ENCODE peak calls at places on chromosomes 11 and 22, in four cellular contexts. Q is K562, J is HepG2, P is GM12878. S is an unnamed sample.

GRCh38 chr11:45383229-45383628 is 97.1 kb upstream of the SYT13 start:
- DNase-seq in Q (no peak), J (no peak), P (no peak), S (no peak)

GRCh38 chr11:45929486-45930030 is 7.1 kb downstream of the LARGE2 start:
- DNase-seq in Q (no peak), J (no peak), P (no peak), S (no peak)

GRCh38 chr11:29282088-29282487 is 734.7 kb downstream of the KCNA4 start:
- DNase-seq in Q (no peak), J (peak), P (no peak), S (no peak)

GRCh38 chr11:133810179-133810550 is 35.1 kb downstream of the SPATA19 start:
- DNase-seq in P (no peak), Q (no peak), J (no peak), S (no peak)

GRCh38 chr11:132876301-132877071 is 655.8 kb downstream of the OPCML start:
- DNase-seq in P (no peak), J (no peak), Q (no peak), S (no peak)

GRCh38 chr22:19120829-19121630 is 1.2 kb downstream of the DGCR2 start:
- DNase-seq in Q (peak), P (no peak), J (peak), S (peak)

GRCh38 chr11:450809-451451 is 851 bp downstream of the PTDSS2 start:
- DNase-seq in Q (peak), P (no peak), J (peak), S (peak)

GRCh38 chr11:85977751-85978160 is 91.1 kb downstream of the PICALM start:
- DNase-seq in P (no peak), J (no peak), Q (no peak), S (no peak)

GRCh38 chr11:2940166-2940929 is 11.1 kb upstream of the PHLDA2 start:
- DNase-seq in Q (no peak), P (no peak), J (peak), S (no peak)

GRCh38 chr11:66546368-66546965 is at the start of gene ACTN3:
- DNase-seq in J (peak), P (no peak), Q (peak), S (no peak)

GRCh38 chr11:73236879-73237278 is 18.8 kb downstream of the P2RY2 start:
- DNase-seq in J (peak), P (no peak), Q (peak), S (peak)

GRCh38 chr11:130719516-130719915 is 196.8 kb downstream of the SNX19 start:
- DNase-seq in Q (no peak), J (no peak), P (no peak), S (no peak)

GRCh38 chr11:8917157-8917820 is 6.3 kb downstream of the AKIP1 start:
- DNase-seq in P (no peak), Q (no peak), J (peak), S (no peak)

DNA sequence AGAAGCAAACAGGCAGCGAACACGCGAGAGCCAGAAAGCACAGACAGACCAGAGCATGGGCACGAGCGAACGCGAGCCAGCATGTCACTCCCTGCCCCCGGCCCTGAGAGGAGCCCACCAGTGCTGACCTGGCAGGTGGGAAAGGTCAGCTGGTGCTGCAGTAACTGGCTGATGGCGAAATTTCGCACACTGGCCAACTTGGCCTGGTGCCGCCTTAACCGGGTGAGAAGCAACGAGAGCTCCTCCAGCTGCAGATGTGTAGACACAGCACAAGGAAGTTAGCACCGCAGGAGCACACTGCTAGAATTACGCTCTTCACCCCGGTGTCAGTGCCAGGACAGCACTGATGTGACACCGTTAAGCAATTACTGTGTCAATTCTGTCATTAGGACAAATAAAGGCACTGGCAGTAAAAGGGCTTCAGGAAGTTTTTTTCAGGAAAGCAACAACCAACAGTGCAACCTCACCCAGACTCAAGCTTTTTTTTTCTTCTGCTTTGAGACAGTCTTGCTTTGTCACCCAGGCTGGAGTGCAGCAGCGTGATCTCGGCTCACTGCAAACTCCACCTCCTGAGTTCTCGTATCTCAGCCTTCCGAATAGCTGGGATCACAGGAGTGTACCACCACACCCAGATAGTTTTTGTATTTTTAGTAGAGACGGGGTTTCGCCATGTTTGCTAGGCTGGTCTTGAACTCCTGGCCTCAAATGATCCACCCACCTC is 76.8 kb downstream of the C11orf58 start:
- DNase-seq in P (no peak), Q (peak), J (no peak), S (no peak)
- TF ChIP-seq FOXM1 in P (no peak), Q (no peak), J (no peak), S (no peak)

GRCh38 chr11:111851636-111852035 is 19.7 kb downstream of the ALG9 start:
- DNase-seq in P (no peak), J (peak), Q (no peak), S (no peak)
- TF ChIP-seq BHLHE40 in P (no peak), J (no peak), Q (no peak), S (no peak)

GRCh38 chr11:113435190-113435968 is 39.8 kb downstream of the DRD2 start:
- DNase-seq in Q (no peak), P (no peak), J (no peak), S (no peak)
- TF ChIP-seq FOXM1 in Q (no peak), P (no peak), J (no peak), S (no peak)

GRCh38 chr22:48423481-48423901 is 1404.2 kb downstream of the BRD1 start:
- DNase-seq in P (no peak), Q (no peak), J (no peak), S (no peak)
- TF ChIP-seq BHLHE40 in P (no peak), Q (no peak), J (no peak), S (no peak)

GRCh38 chr11:78338138-78338537 is 79.5 kb downstream of the GAB2 start:
- DNase-seq in P (no peak), Q (no peak), J (no peak), S (no peak)
- TF ChIP-seq FOXM1 in P (no peak), Q (no peak), J (no peak), S (no peak)

GRCh38 chr11:11972942-11973341 is 35.5 kb downstream of the DKK3 start:
- DNase-seq in Q (no peak), J (no peak), P (no peak), S (no peak)

GRCh38 chr11:11969380-11970215 is 38.8 kb downstream of the DKK3 start:
- DNase-seq in Q (no peak), P (no peak), J (no peak), S (no peak)

GRCh38 chr11:11968511-11969280 is 39.7 kb downstream of the DKK3 start:
- DNase-seq in P (no peak), Q (no peak), J (no peak), S (no peak)

GRCh38 chr11:11972148-11972547 is 36.3 kb downstream of the DKK3 start:
- DNase-seq in Q (no peak), J (no peak), P (no peak), S (no peak)

GRCh38 chr11:11970556-11970955 is 37.9 kb downstream of the DKK3 start:
- DNase-seq in J (no peak), P (no peak), Q (no peak), S (no peak)
- TF ChIP-seq BHLHE40 in J (no peak), P (no peak), Q (no peak), S (no peak)

GRCh38 chr22:22558972-22559603 is at the start of gene PRAME:
- DNase-seq in P (peak), J (peak), Q (peak), S (peak)
- TF ChIP-seq FOXM1 in P (no peak), J (no peak), Q (no peak), S (no peak)